ENCODE peak calls at places on chromosomes 3 and 15, in five cellular contexts. X is heart left ventricle, B is K562, E is astrocyte, F is left ventricle myocardium inferior. M is an unnamed sample. For H3K4me1, the result is how much of the 10 kb centered on the place peaks cover.

GRCh38 chr3:122092460-122093165 is 37.5 kb downstream of the CD86 start:
- DNase-seq in X (peak), B (peak), E (peak), F (peak), M (peak)

GRCh38 chr3:25165306-25165705 is 262.8 kb upstream of the RARB start:
- DNase-seq in X (no peak), B (no peak), E (no peak), F (no peak), M (no peak)

GRCh38 chr3:174206607-174207192 is 652.4 kb upstream of the NAALADL2 start:
- DNase-seq in X (no peak), B (no peak), E (no peak), F (no peak), M (no peak)

GRCh38 chr3:31934018-31934417 is 47.0 kb downstream of the OSBPL10 start:
- DNase-seq in X (no peak), B (no peak), E (no peak), F (no peak), M (no peak)

GRCh38 chr3:7160689-7161088 is 299.8 kb downstream of the GRM7 start:
- DNase-seq in X (no peak), B (no peak), E (no peak), F (no peak), M (no peak)

GRCh38 chr3:166560253-166560652 is 723.0 kb upstream of the BCHE start:
- DNase-seq in X (no peak), B (no peak), E (no peak), F (no peak), M (no peak)

GRCh38 chr3:51953445-51953844 is 1.7 kb upstream of the GPR62 start:
- DNase-seq in X (no peak), B (no peak), E (peak), F (no peak), M (no peak)

GRCh38 chr3:131386429-131386926 is 4.9 kb downstream of the NUDT16 start:
- DNase-seq in X (peak), B (no peak), E (no peak), F (peak), M (no peak)

GRCh38 chr3:48514431-48515227 is 10.7 kb upstream of the SHISA5 start:
- DNase-seq in X (no peak), B (no peak), E (no peak), F (no peak), M (no peak)

GRCh38 chr15:60407406-60407805 is 9.6 kb upstream of the ANXA2 start:
- DNase-seq in X (no peak), B (no peak), E (peak), F (no peak), M (no peak)

GRCh38 chr3:188931531-188931930 is 240.2 kb upstream of the TPRG1 start:
- DNase-seq in X (no peak), B (no peak), E (no peak), F (no peak), M (peak)

GRCh38 chr3:186374370-186374769 is 12.3 kb upstream of the DGKG start:
- DNase-seq in X (no peak), B (no peak), E (no peak), F (no peak), M (no peak)

GRCh38 chr15:42392309-42393024 is 33.2 kb downstream of the CAPN3 start:
- DNase-seq in X (no peak), B (no peak), E (no peak), F (no peak), M (no peak)

GRCh38 chr3:36893137-36893557 is 51.7 kb downstream of the TRANK1 start:
- DNase-seq in X (peak), B (peak), E (peak), F (no peak), M (no peak)

GRCh38 chr3:94285874-94286273 is 223.0 kb downstream of the NSUN3 start:
- DNase-seq in X (no peak), B (no peak), E (peak), F (no peak), M (no peak)

GRCh38 chr3:158167737-158168469 is 58.0 kb downstream of the RSRC1 start:
- DNase-seq in X (no peak), B (peak), E (peak), F (no peak), M (no peak)

GRCh38 chr3:126308394-126309125 is 48.6 kb downstream of the KLF15 start:
- DNase-seq in X (no peak), B (no peak), E (no peak), F (no peak), M (no peak)

GRCh38 chr3:143002083-143002712 is 828 bp downstream of the U2SURP start:
- DNase-seq in X (no peak), B (peak), E (peak), F (no peak), M (no peak)

GRCh38 chr3:72872183-72872582 is 15.7 kb upstream of the GXYLT2 start:
- DNase-seq in X (no peak), B (no peak), E (peak), F (no peak), M (no peak)

DNA sequence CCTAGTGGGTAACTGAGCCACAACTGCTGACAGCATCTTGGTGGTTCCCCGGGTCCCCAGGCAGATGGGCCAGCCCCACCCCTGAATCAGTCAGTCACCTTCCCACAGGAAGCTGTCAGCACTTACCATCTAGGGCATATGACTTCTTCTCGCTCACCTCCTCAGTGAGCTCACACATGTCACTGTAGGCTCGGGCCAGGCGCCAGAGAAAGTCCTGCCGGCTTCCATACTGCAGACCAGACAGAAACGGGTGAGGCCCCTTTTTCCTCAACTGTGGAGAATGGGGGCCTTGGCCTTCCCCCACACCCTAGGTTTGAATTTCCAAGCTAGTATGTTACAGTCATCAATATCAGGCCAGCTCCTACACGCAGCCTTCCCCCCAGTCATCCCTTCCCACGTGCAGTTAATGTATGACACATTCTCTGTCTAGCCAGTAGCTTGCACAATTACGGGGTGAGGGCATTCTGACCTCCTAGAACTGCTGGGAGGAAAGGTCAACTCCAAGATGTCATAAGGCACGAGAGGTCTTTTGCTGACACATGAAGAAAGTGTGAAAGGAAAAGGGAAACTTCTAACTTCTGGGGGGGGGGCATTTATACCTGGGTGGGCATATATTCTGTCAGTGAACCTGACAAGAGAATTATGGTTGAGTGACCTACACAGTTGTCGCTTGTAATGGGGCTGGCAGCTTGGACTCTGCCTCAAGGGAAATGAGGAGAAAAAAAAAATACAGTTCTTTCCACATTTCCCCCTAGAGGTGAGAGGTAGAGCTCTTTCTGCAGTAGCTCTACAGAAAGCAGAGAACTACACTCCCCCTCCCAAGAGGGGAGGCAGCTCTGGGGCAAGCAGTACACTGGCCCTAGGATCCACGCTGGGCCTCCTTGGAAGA is 10.9 kb downstream of the RMDN3 start:
- DNase-seq in X (peak), B (no peak), E (peak), F (no peak), M (no peak)
- TF ChIP-seq CTCF in X (no peak), B (peak), E (no peak), F (no peak), M (peak)

DNA sequence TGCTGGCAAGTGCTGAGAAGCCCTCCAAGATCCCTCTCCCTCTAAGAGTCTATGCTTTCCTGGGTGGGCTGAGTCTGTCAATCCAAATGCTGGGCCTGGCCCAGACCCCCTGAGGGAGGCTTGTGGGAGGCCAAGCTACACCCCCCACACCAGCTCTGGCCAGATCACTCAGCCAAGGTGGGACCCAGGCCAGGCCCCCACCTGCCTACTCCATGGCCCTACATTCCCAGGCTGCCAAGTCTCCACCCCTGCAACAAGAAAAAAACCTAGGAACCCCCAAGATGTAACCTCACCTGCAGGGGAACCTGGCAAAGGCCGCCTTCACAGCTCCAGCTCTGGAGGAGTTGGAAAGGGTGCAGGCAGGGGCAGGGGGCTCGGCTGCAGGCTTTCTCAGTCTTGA is 109.1 kb downstream of the CHSY1 start:
- DNase-seq in X (no peak), B (no peak), E (no peak), F (no peak), M (no peak)
- H3K4me1 ChIP-seq in X (under half), B (under half), E (under half), F (under half), M (under half)

GRCh38 chr3:140501054-140501769 is 176.7 kb upstream of the TRIM42 start:
- DNase-seq in X (no peak), B (no peak), E (peak), F (no peak), M (no peak)

GRCh38 chr3:140499114-140499757 is 178.6 kb upstream of the TRIM42 start:
- DNase-seq in X (no peak), B (no peak), E (no peak), F (no peak), M (no peak)

GRCh38 chr3:140500473-140500872 is 177.4 kb upstream of the TRIM42 start:
- DNase-seq in X (no peak), B (no peak), E (no peak), F (no peak), M (no peak)

GRCh38 chr3:140494970-140495369 is 182.9 kb upstream of the TRIM42 start:
- DNase-seq in X (no peak), B (no peak), E (no peak), F (no peak), M (no peak)

GRCh38 chr3:140497331-140497730 is 180.5 kb upstream of the TRIM42 start:
- DNase-seq in X (no peak), B (no peak), E (no peak), F (no peak), M (no peak)
- TF ChIP-seq CTCF in X (no peak), B (no peak), E (no peak), F (no peak), M (no peak)

GRCh38 chr15:90025461-90026033 is 24.4 kb downstream of the ZNF710 start:
- DNase-seq in X (no peak), B (no peak), E (no peak), F (no peak), M (no peak)
- H3K4me1 ChIP-seq in X (under half), B (under half), E (under half), F (under half), M (under half)

DNA sequence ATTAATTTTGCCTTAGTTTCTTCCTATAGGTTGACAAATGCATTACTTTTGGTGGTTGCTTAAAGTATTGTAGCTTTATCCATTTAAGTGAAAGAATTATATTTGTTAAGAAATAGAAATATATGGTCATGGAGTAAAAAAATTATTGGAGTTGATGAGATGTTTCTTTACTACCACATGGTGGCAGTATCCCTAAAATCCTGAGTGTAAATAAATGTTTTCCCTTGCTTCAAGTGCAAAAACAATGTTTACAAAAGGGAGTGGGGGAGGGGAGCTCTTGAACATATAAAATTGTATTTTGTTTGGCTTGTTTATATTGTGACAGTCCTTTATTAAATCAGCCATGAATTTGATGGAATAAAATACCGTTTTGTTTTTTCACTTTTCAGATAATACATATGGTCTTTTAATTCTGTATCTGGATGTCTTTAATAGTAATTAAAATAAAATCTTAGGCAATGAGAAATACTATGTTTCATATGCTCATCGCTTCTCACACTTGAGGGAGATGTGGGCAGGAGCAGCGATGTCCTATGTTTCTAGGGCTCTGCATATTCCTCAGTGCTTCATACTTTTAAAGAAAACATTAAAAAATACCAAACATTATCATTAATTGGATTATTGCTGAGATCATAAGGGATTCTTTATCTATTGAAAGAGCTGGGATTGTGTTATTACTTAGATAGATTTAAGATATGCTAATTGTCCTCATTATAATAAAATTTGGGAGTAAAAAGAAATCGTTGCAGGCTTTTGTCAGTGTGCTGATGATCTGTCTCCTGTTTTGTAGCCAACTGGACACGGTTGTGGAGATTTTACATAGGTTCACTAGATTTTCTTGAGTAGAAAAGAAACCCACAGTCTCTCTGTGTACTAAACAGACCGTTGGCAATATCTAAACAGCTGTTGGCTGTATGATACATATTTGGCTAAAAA is 349.7 kb downstream of the TUSC7 start:
- DNase-seq in X (no peak), B (no peak), E (peak), F (no peak), M (peak)
- TF ChIP-seq CTCF in X (peak), B (no peak), E (peak), F (peak), M (peak)

DNA sequence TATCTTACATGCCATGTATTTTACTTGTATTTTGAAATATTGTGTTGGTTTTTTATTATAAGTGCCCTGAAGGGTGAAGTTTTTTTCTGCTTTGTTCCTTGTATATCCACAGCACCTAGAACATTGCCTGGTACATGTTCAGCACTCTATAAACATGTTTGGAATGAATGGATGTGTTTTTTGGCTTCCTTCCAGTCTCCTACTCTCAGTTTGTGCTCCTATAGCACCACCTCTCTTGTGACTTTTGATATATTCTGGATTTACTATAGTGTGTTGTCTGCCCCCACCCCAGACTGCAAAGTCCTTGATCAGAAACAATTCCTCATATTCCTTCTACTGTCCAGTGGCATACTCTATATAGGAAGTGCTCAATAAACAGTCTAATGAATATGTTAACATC is 60.6 kb downstream of the PLCL2 start:
- DNase-seq in X (no peak), B (no peak), E (peak), F (no peak), M (no peak)
- H3K4me1 ChIP-seq in X (half or more), B (under half), E (under half), F (half or more), M (under half)

DNA sequence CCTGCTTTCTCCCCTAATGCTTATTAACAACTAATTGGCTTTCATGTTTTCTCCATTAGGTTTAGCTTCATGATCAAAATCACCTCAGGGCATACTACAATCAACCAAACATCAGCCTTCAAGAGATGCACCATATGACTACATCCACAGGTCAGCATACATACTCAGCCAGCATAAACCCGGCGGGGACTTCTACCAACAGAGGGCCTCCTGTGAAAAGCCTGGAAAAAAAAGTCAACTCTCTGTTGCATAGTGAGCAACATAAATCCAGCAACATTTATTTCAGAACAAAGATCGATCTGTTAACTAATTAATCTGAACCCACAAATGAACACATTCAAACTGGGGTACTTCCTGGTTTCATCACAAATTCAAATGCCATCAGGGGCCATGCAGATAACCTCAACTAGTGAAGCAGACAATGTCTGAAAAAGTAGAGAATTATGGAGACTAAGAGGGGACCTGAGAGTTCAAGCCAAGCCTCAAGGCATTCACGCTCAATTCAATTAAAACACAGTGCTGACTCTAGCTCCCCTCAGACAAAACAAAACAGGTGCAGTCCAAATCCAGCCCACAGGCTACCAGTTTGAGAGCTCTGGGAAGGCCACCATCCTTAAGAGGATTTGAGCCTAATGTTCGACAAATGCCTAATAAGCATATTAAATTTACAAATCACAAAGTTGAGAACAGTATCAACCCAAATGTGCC is 124.5 kb downstream of the MAGI1 start:
- DNase-seq in X (no peak), B (no peak), E (no peak), F (no peak), M (peak)
- TF ChIP-seq CTCF in X (peak), B (no peak), E (no peak), F (peak), M (peak)